ENCODE peak calls at places on chromosomes 12 and 14, in ten cellular contexts. Z, T, V, R, J, X, D, C, N and G are unnamed samples. For H3K9me3, the result is how much of the 10 kb centered on the place peaks cover.

GRCh38 chr14:74562515-74563232 is 49.4 kb downstream of the LTBP2 start:
- DNase-seq in D (no peak), N (peak), X (no peak), T (no peak), C (no peak), Z (peak), J (no peak), R (no peak), V (no peak), G (no peak)

GRCh38 chr14:100601064-100601463 is 13.8 kb upstream of the BEGAIN start:
- DNase-seq in D (no peak), N (no peak), R (no peak), Z (no peak), X (no peak), T (no peak), C (no peak), V (no peak), J (no peak), G (no peak)

GRCh38 chr14:99958380-99958779 is 106.8 kb upstream of the EVL start:
- DNase-seq in R (no peak), T (peak), J (no peak), D (no peak), C (no peak), Z (no peak), X (no peak), V (no peak), N (no peak), G (no peak)

GRCh38 chr12:105018001-105018400 is 31.9 kb downstream of the NOPCHAP1 start:
- DNase-seq in X (no peak), C (no peak), J (no peak), T (no peak), V (peak), Z (no peak), R (no peak), D (no peak), N (no peak), G (no peak)

GRCh38 chr12:50201987-50202521 is 34.9 kb upstream of the CERS5 start:
- DNase-seq in C (no peak), X (no peak), D (no peak), T (no peak), N (peak), V (no peak), J (no peak), Z (peak), R (no peak), G (no peak)

GRCh38 chr12:65845751-65846537 is 21.7 kb downstream of the HMGA2 start:
- DNase-seq in R (no peak), D (peak), Z (no peak), C (no peak), J (no peak), N (no peak), T (no peak), X (no peak), V (no peak), G (no peak)

GRCh38 chr14:24329736-24330135 is 5.1 kb downstream of the ADCY4 start:
- DNase-seq in R (no peak), D (no peak), J (no peak), N (no peak), X (peak), C (peak), V (no peak), T (peak), Z (peak), G (peak)

GRCh38 chr12:100976735-100977134 is 182.2 kb downstream of the ANO4 start:
- DNase-seq in D (no peak), R (no peak), N (no peak), T (no peak), C (no peak), V (no peak), Z (no peak), X (no peak), J (no peak), G (no peak)

DNA sequence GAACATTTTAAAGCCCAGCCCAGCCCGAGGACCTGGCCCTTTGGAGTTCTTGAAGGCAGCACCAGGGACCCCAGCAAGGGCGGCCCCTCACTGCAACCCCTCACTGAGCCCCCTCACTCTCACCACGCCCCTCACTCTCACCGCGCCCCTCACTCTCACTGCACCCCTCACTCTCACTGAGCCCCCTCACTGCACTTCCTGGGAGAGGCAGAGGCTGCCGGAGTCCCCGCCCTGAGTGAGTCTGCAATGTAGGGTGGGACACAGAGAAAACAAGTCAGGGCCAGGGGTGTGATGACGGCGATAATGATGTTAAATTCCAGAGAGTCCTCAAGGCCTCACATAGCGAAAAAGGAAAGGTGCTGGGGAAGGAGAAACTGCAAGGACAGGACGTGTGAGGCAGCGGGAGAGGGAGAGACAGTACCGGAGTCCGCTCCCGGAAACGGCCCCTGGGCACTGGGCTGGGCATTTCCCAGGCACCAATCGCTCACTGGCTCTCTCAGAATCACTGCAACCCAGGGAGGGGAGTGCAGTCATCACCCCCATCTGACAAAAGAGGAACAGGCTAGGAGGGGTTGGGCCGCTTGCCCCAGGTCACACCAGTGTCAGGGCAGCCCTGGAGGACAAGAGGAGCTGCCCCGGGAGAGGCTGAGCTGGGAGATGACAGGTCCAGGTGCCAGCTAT is 24.9 kb downstream of the CCDC88C start:
- DNase-seq in Z (no peak), C (no peak), R (peak), X (no peak), T (no peak), N (no peak), V (no peak), D (no peak), J (no peak), G (peak)
- H3K27ac ChIP-seq in Z (no peak), C (no peak), R (peak), X (no peak), T (no peak), N (no peak), V (peak), D (peak), J (no peak), G (no peak)

DNA sequence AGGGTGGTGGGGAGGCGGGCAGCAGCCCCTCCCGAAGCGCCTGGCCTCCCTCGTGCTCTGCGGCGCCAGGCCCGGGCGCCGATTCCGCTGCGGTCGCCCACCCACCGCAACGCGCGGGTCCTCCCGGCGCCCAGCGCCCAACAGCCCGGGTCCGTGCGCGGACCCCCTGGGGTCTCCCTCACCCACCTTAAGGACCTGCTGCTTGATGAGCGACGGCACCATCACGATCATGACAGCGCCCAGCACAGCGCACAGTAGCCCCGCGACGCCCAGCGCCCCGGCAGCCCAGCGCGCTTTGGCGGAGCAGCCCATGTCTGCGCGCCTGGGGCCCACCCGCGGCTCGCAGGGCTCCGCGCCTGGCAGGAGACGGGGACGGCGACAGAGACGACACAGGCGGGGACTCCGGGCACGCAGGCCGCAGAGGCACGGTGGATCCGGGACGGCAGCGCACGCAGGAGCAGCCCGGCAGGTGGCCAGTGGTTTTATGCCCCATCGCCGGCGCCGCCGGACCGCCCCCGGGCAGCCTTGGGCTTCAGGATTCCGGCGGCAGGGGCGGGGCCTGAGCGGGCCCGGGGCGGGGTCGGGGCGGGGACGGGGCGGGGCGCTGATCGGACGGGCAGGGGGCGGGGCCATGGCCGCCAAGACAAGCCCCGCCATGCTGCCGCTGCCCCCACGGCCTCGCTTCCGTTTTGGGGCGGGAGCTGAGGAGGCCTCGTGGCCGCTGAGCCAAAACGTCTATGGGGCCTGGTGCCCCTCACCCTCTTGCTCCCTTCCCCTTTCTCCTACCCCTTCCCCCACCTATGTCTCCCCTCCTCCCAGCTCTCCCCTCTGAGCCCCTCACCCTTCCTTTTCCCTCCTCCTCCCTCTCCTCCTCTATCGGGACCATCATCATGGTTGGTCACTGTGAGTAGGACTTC is at the start of gene SCARB1:
- DNase-seq in J (peak), V (peak), Z (peak), R (peak), D (peak), X (peak), T (peak), C (peak), N (peak), G (peak)
- H3K9me3 ChIP-seq in J (under half), V (under half), Z (under half), R (under half), D (under half), X (under half), T (under half), C (under half), N (under half), G (under half)

GRCh38 chr12:102438823-102439205 is 41.5 kb downstream of the IGF1 start:
- DNase-seq in R (no peak), C (no peak), J (no peak), N (peak), D (no peak), Z (no peak), V (no peak), T (no peak), X (no peak), G (no peak)
- H3K27ac ChIP-seq in R (no peak), C (no peak), J (peak), N (no peak), D (no peak), Z (no peak), V (no peak), T (no peak), X (peak), G (no peak)

GRCh38 chr12:34297790-34298164 is 275.5 kb downstream of the ALG10 start:
- DNase-seq in T (no peak), C (no peak), J (no peak), X (no peak), V (no peak), R (no peak), Z (no peak), N (no peak), D (no peak), G (peak)

GRCh38 chr12:34298176-34298970 is 276.1 kb downstream of the ALG10 start:
- DNase-seq in C (no peak), N (no peak), D (no peak), Z (no peak), J (no peak), R (no peak), T (peak), V (no peak), X (peak), G (peak)

GRCh38 chr12:34295366-34296142 is 273.3 kb downstream of the ALG10 start:
- DNase-seq in D (no peak), X (peak), Z (no peak), R (no peak), N (no peak), V (no peak), C (peak), J (no peak), T (peak), G (peak)

GRCh38 chr12:34296143-34297041 is 274.1 kb downstream of the ALG10 start:
- DNase-seq in D (no peak), C (no peak), X (peak), Z (no peak), V (no peak), R (no peak), J (no peak), N (no peak), T (peak), G (peak)

GRCh38 chr12:34297126-34297789 is 275.0 kb downstream of the ALG10 start:
- DNase-seq in V (no peak), D (no peak), J (no peak), X (peak), N (no peak), T (peak), Z (no peak), C (no peak), R (no peak), G (peak)
- H3K9me3 ChIP-seq in V (under half), D (half or more), J (under half), X (under half), N (under half), T (under half), Z (under half), C (under half), R (under half), G (under half)

DNA sequence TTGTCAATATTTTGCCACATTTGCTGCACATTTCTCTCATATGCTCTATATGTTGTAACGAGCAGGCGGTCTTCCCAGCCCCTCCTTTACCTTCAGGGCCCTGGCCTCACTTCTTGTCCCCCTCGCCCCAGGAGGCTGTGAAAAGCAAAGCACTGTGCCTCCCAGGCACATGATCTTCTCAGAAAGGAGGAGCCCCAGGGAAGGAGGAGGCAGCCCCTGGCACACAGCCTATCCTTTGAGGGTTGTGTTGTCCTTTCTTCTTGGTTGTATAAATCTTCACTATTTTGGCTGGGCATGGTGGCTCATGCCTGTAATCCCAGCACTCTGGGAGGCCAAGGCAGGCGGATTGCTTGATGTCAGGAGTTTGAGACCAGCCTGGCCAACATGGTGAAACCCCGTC is 77.0 kb downstream of the PPP2R5C start:
- DNase-seq in X (no peak), R (no peak), T (peak), C (peak), D (no peak), J (peak), V (no peak), Z (peak), N (no peak), G (no peak)
- H3K27ac ChIP-seq in X (no peak), R (no peak), T (no peak), C (peak), D (no peak), J (no peak), V (peak), Z (no peak), N (no peak), G (no peak)

GRCh38 chr12:52197371-52198231 is 5.8 kb upstream of the KRT80 start:
- DNase-seq in D (no peak), X (no peak), R (no peak), Z (peak), C (peak), T (peak), J (no peak), N (no peak), V (no peak), G (no peak)

GRCh38 chr12:52200086-52200782 is 8.4 kb upstream of the KRT80 start:
- DNase-seq in D (no peak), V (no peak), C (no peak), T (no peak), X (peak), N (no peak), J (no peak), R (no peak), Z (no peak), G (peak)

GRCh38 chr12:52200783-52201519 is 9.1 kb upstream of the KRT80 start:
- DNase-seq in R (no peak), N (no peak), J (no peak), Z (no peak), D (no peak), X (peak), C (no peak), T (no peak), V (no peak), G (peak)

GRCh38 chr12:52199294-52199920 is 7.6 kb upstream of the KRT80 start:
- DNase-seq in J (no peak), N (no peak), D (no peak), R (no peak), X (peak), T (no peak), Z (no peak), C (no peak), V (no peak), G (peak)

GRCh38 chr12:52198454-52199215 is 6.8 kb upstream of the KRT80 start:
- DNase-seq in D (no peak), X (peak), R (no peak), T (no peak), C (no peak), N (no peak), V (no peak), Z (peak), J (no peak), G (no peak)
- H3K9me3 ChIP-seq in D (under half), X (under half), R (under half), T (under half), C (under half), N (under half), V (under half), Z (under half), J (under half), G (under half)

DNA sequence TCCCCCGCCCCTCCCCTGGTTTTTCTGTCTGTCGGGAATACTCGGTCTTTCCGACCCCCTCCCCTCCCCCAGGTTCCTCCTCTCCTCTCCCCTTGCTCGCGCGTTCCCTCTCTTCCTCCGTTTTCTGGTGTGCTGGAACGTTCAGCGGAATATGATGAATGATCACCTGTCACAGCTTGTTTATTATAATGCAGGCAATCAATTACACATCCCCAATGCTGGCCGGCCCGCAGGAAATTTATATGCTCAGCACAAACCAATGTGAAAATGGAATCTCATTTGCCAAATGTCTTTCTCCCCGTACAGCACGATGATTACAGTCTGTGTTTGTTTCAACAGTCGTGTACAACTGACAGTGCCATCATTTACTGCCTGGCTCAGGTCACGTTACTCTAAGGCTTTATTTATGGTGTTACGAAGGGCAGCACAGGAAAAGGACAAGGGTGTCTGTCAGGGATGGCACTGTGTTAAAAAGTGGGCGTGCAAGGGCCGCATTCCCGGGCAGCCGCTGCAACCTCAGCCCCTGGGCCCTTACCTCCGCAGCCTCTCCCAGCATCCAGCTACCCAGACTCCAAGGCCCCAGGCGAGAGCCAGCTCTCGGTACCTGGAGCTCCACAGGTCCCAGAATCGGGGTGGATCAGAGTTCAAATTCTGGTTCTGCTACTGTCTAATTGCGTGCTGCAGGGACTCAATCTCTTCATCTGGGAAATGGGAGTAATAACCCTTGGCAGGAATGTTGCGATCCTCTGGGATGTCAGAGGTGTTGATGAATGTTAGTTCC is 24.6 kb upstream of the MAP1LC3B2 start:
- DNase-seq in Z (peak), C (peak), J (peak), T (peak), N (peak), V (no peak), R (no peak), D (no peak), X (no peak), G (no peak)
- H3K27ac ChIP-seq in Z (peak), C (peak), J (peak), T (peak), N (peak), V (no peak), R (no peak), D (peak), X (no peak), G (no peak)

GRCh38 chr14:71309756-71310155 is 402.5 kb downstream of the PCNX1 start:
- DNase-seq in R (no peak), N (no peak), J (no peak), T (no peak), V (no peak), D (no peak), C (no peak), X (no peak), Z (no peak), G (no peak)

GRCh38 chr14:71300474-71301359 is 393.5 kb downstream of the PCNX1 start:
- DNase-seq in N (no peak), C (no peak), V (no peak), J (no peak), X (no peak), R (no peak), T (no peak), D (no peak), Z (no peak), G (no peak)

GRCh38 chr14:71308671-71309070 is 401.4 kb downstream of the PCNX1 start:
- DNase-seq in R (no peak), T (no peak), N (no peak), C (no peak), D (no peak), Z (no peak), J (no peak), X (no peak), V (no peak), G (no peak)

GRCh38 chr14:71304588-71305133 is 397.4 kb downstream of the PCNX1 start:
- DNase-seq in T (no peak), D (no peak), V (no peak), Z (no peak), X (no peak), R (no peak), C (no peak), J (no peak), N (no peak), G (no peak)
- H3K9me3 ChIP-seq in T (under half), D (under half), V (under half), Z (under half), X (under half), R (under half), C (under half), J (under half), N (half or more), G (under half)

GRCh38 chr14:67170706-67171105 is 18.5 kb upstream of the GARIN2 start:
- DNase-seq in T (no peak), R (no peak), N (peak), X (no peak), D (no peak), Z (no peak), J (no peak), C (no peak), V (no peak), G (no peak)

GRCh38 chr14:67162390-67162789 is 26.9 kb upstream of the GARIN2 start:
- DNase-seq in V (no peak), Z (no peak), T (no peak), N (no peak), D (no peak), J (no peak), C (no peak), R (no peak), X (no peak), G (no peak)

GRCh38 chr14:67168110-67168441 is 21.2 kb upstream of the GARIN2 start:
- DNase-seq in Z (no peak), D (no peak), V (no peak), T (no peak), C (no peak), R (no peak), J (no peak), X (no peak), N (no peak), G (no peak)

GRCh38 chr14:67167420-67168109 is 21.7 kb upstream of the GARIN2 start:
- DNase-seq in T (no peak), C (no peak), Z (no peak), X (no peak), J (no peak), N (no peak), V (no peak), D (no peak), R (no peak), G (no peak)

DNA sequence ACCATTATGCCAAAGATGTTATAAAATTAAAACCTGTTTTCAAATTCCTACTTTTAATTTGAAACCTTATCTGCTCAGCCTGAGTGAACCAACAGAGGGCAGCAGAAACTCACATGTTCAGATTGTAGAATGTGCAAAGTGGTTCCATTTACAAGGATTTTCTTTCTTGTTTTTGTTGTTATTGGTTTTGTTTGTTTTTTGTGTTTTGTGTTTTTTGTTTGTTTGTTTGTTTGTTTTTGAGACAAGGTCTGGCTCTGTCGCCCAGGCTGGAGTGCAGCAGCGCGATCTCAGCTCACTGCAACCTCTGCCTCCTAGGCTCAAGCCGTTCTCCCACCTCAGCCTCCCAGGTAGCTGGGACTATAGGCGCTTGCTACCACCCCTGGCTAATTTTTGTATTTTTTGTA is 22.8 kb upstream of the GARIN2 start:
- DNase-seq in D (peak), R (peak), T (no peak), Z (peak), N (peak), J (peak), C (peak), X (no peak), V (peak), G (no peak)
- H3K27ac ChIP-seq in D (no peak), R (no peak), T (no peak), Z (no peak), N (no peak), J (no peak), C (no peak), X (no peak), V (no peak), G (no peak)

GRCh38 chr12:133046698-133047097 is 9.4 kb downstream of the ZNF84 start:
- DNase-seq in C (no peak), T (no peak), D (no peak), V (no peak), J (no peak), N (no peak), X (no peak), R (no peak), Z (no peak), G (no peak)
- H3K9me3 ChIP-seq in C (under half), T (half or more), D (half or more), V (half or more), J (under half), N (half or more), X (under half), R (under half), Z (under half), G (under half)